ENCODE peak calls at places on chromosomes 4 and X, in eight cellular contexts. R is A549, J is uterus, A is mesothelial cell of epicardium, Y is skeletal muscle cell, U is stromal cell of bone marrow, P is heart left ventricle, M is GOT3. N is an unnamed sample.
A peak's percentile ranks its signal among the peaks of the same experiment; 100 is the strongest.

GRCh38 chr4:68651932-68652331 is 18.5 kb downstream of the UGT2B15 start:
- DNase-seq in R (no peak), J (no peak), A (no peak), Y (no peak), U (no peak), P (no peak), M (no peak), N (no peak)

GRCh38 chr4:2255501-2256155 is 6.3 kb downstream of the MXD4 start:
- DNase-seq in R (no peak), J (peak; percentile 59), A (peak; percentile 43), Y (no peak), U (no peak), P (peak; percentile 49), M (no peak), N (no peak)

GRCh38 chr4:123350191-123350544 is 46.4 kb upstream of the SPRY1 start:
- DNase-seq in R (no peak), J (no peak), A (no peak), Y (no peak), U (no peak), P (no peak), M (no peak), N (peak; percentile 5)

GRCh38 chr4:6032249-6033244 is 14.3 kb upstream of the C4orf50 start:
- DNase-seq in R (no peak), J (no peak), A (no peak), Y (no peak), U (no peak), P (no peak), M (no peak), N (peak; percentile 55)

GRCh38 chr4:26930964-26931363 is 70.3 kb downstream of the STIM2 start:
- DNase-seq in R (no peak), J (no peak), A (no peak), Y (no peak), U (no peak), P (no peak), M (no peak), N (no peak)

GRCh38 chr4:102263024-102263787 is 82.1 kb downstream of the SLC39A8 start:
- DNase-seq in R (peak; percentile 31), J (no peak), A (no peak), Y (peak; percentile 8), U (peak; percentile 30), P (no peak), M (no peak), N (peak; percentile 12)

GRCh38 chr4:147388016-147388415 is 92.9 kb upstream of the EDNRA start:
- DNase-seq in R (no peak), J (no peak), A (no peak), Y (no peak), U (no peak), P (no peak), M (no peak), N (no peak)

GRCh38 chr4:55291227-55291629 is 54.8 kb upstream of the SRD5A3 start:
- DNase-seq in R (no peak), J (no peak), A (no peak), Y (peak; percentile 10), U (no peak), P (peak; percentile 75), M (no peak), N (no peak)

GRCh38 chrX:48919947-48920712 is 1.3 kb upstream of the PIM2 start:
- DNase-seq in R (no peak), J (no peak), A (no peak), Y (no peak), U (no peak), P (no peak), M (no peak), N (no peak)

GRCh38 chr4:90727938-90728337 is 600.7 kb downstream of the CCSER1 start:
- DNase-seq in R (peak; percentile 3), J (no peak), A (no peak), Y (no peak), U (no peak), P (no peak), M (no peak), N (no peak)

GRCh38 chr4:80918004-80918403 is 112.5 kb upstream of the BMP3 start:
- DNase-seq in R (no peak), J (no peak), A (no peak), Y (peak; percentile 22), U (peak; percentile 16), P (no peak), M (no peak), N (no peak)

N was measured in T47D.